ENCODE peak calls at places on chromosomes 7 and 10, in five cellular contexts. P, D, U, A and I are unnamed samples.

GRCh38 chr7:79610301-79610700 is 156.8 kb upstream of the MAGI2 start:
- DNase-seq in P (no peak), D (no peak), U (no peak), A (no peak), I (no peak)

GRCh38 chr7:3415730-3416366 is 114.8 kb downstream of the SDK1 start:
- DNase-seq in P (no peak), D (no peak), U (no peak), A (no peak), I (no peak)

GRCh38 chr7:147207988-147208387 is 1091.4 kb downstream of the CNTNAP2 start:
- DNase-seq in P (no peak), D (no peak), U (no peak), A (no peak), I (no peak)

GRCh38 chr10:114749014-114749413 is 72.6 kb upstream of the FHIP2A start:
- DNase-seq in P (no peak), D (peak), U (no peak), A (peak), I (no peak)

GRCh38 chr7:82701941-82702340 is 258.4 kb upstream of the CACNA2D1 start:
- DNase-seq in P (no peak), D (no peak), U (no peak), A (no peak), I (no peak)

GRCh38 chr10:102523250-102524029 is 19.7 kb downstream of the SUFU start:
- DNase-seq in P (no peak), D (no peak), U (no peak), A (no peak), I (no peak)

GRCh38 chr10:5089869-5090268 is 4.3 kb upstream of the AKR1C3 start:
- DNase-seq in P (no peak), D (peak), U (peak), A (no peak), I (no peak)

GRCh38 chr10:133189726-133190125 is 29.7 kb downstream of the KNDC1 start:
- DNase-seq in P (no peak), D (no peak), U (no peak), A (no peak), I (no peak)

GRCh38 chr7:84811427-84811826 is 375.4 kb downstream of the SEMA3D start:
- DNase-seq in P (no peak), D (no peak), U (no peak), A (no peak), I (no peak)

DNA sequence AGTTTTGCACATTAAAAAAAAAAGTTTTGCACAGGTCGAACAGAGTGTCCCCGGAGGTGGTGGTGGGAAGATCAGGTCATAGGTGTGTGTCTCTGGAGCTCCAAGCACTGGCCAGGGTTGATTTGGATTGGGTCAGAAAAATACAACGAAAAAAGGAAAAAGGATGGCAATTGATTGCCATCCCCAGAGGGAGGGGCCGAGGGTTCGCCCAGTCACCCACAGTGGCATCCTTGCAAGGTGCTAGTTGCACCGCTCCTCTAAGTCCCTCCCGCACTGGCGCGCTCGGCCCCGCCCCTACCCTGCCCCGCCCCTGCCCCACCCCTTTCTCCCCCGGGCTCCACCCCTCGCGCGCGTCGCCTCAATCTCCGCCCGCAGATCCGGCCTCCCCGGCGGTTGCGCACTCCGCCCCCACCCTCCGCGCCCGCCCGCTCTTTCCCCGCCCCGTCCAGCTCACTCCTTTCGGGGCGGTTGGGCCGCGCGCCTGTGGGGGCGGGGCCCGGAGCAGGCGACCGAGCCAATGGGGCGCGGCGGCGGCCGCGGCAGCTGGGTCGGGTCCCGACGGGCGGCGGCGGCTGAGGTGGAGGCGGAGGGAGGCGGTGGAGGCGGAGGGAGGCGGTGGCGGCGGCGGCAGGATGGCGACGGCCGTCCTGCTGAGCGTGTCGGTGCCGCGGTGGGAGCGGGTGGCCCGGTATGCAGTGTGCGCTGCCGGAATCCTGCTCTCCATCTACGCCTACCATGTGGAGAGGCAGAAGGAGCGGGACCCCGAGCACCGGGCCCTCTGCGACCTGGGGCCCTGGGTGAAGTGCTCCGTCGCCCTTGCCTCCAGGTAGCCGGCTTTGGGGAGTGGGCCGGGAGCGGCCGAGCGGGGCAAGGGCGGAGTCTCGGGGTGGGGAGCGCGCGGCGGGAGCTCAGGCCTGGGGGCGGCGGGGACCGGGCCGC is 31.5 kb upstream of the ERV3-1 start:
- DNase-seq in P (peak), D (peak), U (peak), A (peak), I (peak)
- TF ChIP-seq POLR2A in P (no peak), D (peak), U (peak), A (peak), I (no peak)

GRCh38 chr7:36153571-36154097 is 580 bp downstream of the EEPD1 start:
- DNase-seq in P (no peak), D (no peak), U (no peak), A (peak), I (peak)

GRCh38 chr7:36157506-36158320 is 4.7 kb downstream of the EEPD1 start:
- DNase-seq in P (no peak), D (no peak), U (no peak), A (no peak), I (no peak)

GRCh38 chr7:36154255-36155212 is 1.5 kb downstream of the EEPD1 start:
- DNase-seq in P (no peak), D (no peak), U (no peak), A (no peak), I (peak)

GRCh38 chr7:36158321-36158605 is 5.2 kb downstream of the EEPD1 start:
- DNase-seq in P (no peak), D (no peak), U (no peak), A (no peak), I (no peak)

GRCh38 chr7:36155811-36156361 is 2.8 kb downstream of the EEPD1 start:
- DNase-seq in P (peak), D (no peak), U (no peak), A (peak), I (peak)
- H3K4me3 ChIP-seq in P (no peak), D (no peak), U (peak), A (peak), I (peak)

GRCh38 chr7:42930889-42931288 is 1.1 kb downstream of the PSMA2 start:
- DNase-seq in P (no peak), D (peak), U (no peak), A (no peak), I (no peak)

GRCh38 chr7:42932861-42933591 is 850 bp downstream of the MRPL32 start:
- DNase-seq in P (no peak), D (peak), U (no peak), A (no peak), I (no peak)

GRCh38 chr7:42931447-42931833 is 534 bp downstream of the PSMA2 start:
- DNase-seq in P (no peak), D (no peak), U (no peak), A (no peak), I (no peak)

GRCh38 chr7:42929449-42929848 is 2.5 kb downstream of the PSMA2 start:
- DNase-seq in P (no peak), D (no peak), U (no peak), A (no peak), I (no peak)

GRCh38 chr7:42931834-42932651 is at the start of the genes MRPL32 and PSMA2:
- DNase-seq in P (peak), D (peak), U (peak), A (peak), I (peak)
- TF ChIP-seq POLR2A in P (no peak), D (peak), U (peak), A (peak), I (peak)

GRCh38 chr7:149494738-149495368 is 2.8 kb downstream of the ZNF746 start:
- DNase-seq in P (no peak), D (no peak), U (peak), A (no peak), I (no peak)
- H3K4me3 ChIP-seq in P (no peak), D (no peak), U (no peak), A (no peak), I (no peak)

DNA sequence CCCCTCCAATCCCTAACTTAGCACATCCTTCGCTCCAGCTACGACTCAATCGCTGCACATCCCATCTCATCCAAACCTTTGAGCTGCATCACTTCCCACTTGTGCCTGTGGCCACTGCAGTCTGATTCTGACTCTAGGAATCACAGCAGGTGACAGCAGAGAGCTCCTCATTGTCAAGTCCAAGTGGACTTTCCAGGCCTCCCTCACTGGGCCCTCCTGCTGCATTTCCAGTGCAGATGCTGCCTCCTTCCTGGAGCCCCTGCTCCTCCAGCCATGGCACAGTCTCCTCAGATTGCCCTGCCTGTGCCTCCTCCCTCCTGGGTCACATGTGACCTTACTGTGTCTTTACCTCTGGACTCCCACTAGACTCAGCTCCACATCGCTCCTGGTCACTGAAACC is 157.3 kb downstream of the USP6NL start:
- DNase-seq in P (no peak), D (no peak), U (no peak), A (no peak), I (no peak)
- TF ChIP-seq POLR2A in P (no peak), D (no peak), U (no peak), A (no peak), I (no peak)

DNA sequence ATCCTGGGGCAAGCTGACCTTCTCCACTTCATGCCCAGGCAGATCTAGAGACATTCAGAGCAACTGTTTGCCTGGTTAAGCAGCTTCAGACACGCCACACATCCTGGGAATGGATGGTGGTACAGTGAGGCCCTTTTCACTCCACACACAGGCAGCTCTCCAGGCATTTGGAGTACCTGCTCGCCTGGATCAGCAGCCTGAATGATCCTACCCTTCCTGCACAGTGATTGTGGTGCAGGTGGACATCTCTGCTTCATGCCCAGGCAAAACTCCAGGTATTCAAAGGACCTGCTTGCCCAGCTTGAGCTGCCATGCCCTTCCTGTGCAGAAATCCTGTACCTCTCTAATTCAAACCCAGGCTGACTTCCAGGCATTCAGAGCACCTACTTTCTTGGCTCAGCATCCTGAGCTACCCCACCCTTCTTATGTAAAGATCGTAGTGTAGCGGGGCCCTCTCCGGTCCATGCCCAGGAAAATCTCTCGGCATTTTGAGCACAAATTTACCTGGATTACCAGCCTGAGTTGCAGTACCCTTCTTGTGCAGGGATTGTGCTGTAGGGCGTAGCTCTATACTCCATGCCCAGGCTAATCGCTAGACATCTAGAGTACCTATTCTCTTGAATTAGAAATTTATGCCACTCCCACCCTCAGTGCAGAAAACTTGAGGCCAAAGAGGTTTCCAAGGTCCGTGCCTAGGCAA is 972.8 kb downstream of the ANKRD7 start:
- DNase-seq in P (no peak), D (no peak), U (no peak), A (no peak), I (no peak)
- H3K4me3 ChIP-seq in P (no peak), D (no peak), U (no peak), A (no peak), I (no peak)

GRCh38 chr10:119489572-119490326 is 52.8 kb downstream of the RGS10 start:
- DNase-seq in P (no peak), D (peak), U (peak), A (peak), I (peak)
- TF ChIP-seq POLR2A in P (no peak), D (no peak), U (peak), A (no peak), I (no peak)

DNA sequence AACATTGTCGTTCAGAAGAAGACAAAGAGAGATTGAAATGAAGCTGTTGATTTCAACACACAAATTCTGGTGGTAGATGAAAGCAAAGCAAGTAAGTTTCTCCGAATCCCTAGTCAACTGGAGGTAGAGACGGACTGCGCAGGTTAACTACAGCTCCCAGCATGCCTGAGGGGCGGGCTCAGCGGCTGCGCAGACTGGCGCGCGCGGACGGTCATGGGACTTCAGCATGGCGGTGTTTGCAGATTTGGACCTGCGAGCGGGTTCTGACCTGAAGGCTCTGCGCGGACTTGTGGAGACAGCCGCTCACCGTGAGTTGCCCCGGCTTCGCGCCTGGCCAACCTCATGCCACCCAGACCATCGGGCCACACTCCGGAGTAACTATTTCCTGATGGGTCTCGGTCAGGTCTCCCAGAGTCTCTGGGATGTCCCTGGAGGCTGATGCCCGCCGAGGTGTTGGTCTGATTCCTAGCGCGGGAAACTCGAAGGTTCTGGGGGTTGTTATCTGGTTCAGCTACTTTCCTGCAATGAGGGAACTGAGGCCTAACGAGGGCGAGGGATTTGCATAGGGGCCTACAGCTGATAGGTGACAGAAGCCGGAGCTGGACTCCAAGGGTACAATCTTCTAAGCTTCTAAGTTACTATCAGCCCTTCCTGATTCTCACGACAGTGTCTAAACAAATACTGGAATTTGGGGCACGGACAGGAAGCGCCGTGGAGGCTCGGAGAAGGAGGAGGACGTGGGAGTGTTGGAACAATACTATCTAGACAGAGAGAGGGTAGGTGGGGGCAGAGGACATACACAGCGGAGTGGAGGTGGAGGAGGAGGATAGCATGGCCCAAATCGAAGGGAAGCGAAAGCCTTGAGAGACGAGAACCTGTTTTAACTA is at the start of gene RPP30:
- DNase-seq in P (peak), D (peak), U (peak), A (peak), I (peak)
- H3K4me3 ChIP-seq in P (peak), D (peak), U (peak), A (peak), I (peak)

GRCh38 chr10:50621981-50622496 is 1.7 kb downstream of the SGMS1 start:
- DNase-seq in P (peak), D (peak), U (peak), A (peak), I (peak)

GRCh38 chr10:50624866-50625491 is 1.2 kb upstream of the SGMS1 start:
- DNase-seq in P (peak), D (peak), U (peak), A (peak), I (peak)

GRCh38 chr10:50624154-50624865 is 554 bp upstream of the SGMS1 start:
- DNase-seq in P (peak), D (peak), U (peak), A (peak), I (peak)

GRCh38 chr10:50622497-50623298 is 1.1 kb downstream of the SGMS1 start:
- DNase-seq in P (peak), D (peak), U (peak), A (peak), I (peak)

DNA sequence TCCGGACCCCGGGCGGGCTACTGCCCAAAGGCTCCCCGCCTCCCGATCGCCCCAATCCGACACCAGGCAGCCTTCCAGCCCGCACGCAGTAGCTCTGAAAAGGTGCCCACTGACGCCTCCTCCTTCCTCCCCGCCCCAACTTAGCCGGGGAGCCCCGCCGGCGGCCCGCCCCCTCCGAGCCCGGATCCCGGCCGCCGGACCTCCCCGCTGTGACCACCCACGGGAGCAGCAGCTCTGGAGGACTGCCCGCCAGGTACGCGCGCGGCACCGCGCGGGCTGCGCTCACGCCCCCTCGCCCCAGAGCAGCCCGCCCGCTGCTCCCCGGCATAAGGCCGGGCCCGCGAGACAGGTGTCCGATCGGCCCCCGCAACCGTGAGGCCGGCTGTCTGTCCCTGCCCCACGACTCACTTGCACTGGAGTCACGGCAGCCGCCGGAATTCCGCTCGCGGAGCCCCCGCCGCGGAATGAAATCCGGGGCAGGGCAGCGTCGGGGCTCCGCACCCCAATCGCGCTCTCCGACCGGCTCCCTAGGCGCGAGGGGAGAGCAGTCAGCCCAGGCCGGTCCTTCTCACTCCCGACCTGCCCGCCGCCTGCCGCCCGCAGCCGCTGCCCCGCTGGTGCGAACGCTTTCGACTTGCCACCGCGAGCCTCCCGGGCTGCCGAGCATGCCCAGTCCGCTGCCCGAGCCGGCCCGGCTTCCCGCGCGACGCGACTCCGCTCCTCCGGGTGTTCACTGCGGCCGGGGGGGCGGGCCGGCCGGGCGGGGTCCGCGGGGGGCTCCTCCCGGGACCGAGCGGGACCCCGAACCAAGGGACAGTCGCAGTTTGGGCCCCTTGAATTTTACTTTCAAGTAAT is at the start of gene SGMS1:
- DNase-seq in P (peak), D (peak), U (peak), A (peak), I (peak)
- TF ChIP-seq POLR2A in P (no peak), D (no peak), U (peak), A (peak), I (no peak)

GRCh38 chr10:8052344-8052969 is 2.0 kb upstream of the GATA3 start:
- DNase-seq in P (no peak), D (peak), U (no peak), A (no peak), I (no peak)
- H3K4me3 ChIP-seq in P (no peak), D (peak), U (no peak), A (no peak), I (no peak)